ENCODE peak calls at places on chromosomes 13 and 19, in six cellular contexts. One of them, this sample, is unnamed.

GRCh38 chr13:99034333-99035085 is 56.6 kb upstream of the DOCK9 start:
- DNase-seq in HCT116: no peak
- DNase-seq in DND-41: no peak
- DNase-seq in mammary epithelial cell: no peak
- DNase-seq in neural progenitor cell: no peak
- DNase-seq in fibroblast of lung: no peak
- DNase-seq in this sample: no peak

GRCh38 chr19:4692275-4693077 is 22.3 kb upstream of the MYDGF start:
- DNase-seq in HCT116: no peak
- DNase-seq in DND-41: no peak
- DNase-seq in mammary epithelial cell: no peak
- DNase-seq in neural progenitor cell: no peak
- DNase-seq in fibroblast of lung: no peak
- DNase-seq in this sample: no peak

GRCh38 chr19:1575323-1576241 is 7.5 kb upstream of the MEX3D start:
- DNase-seq in HCT116: no peak
- DNase-seq in DND-41: no peak
- DNase-seq in mammary epithelial cell: no peak
- DNase-seq in neural progenitor cell: no peak
- DNase-seq in fibroblast of lung: no peak
- DNase-seq in this sample: no peak

GRCh38 chr19:4814625-4815425 is 16.7 kb downstream of the TICAM1 start:
- DNase-seq in HCT116: no peak
- DNase-seq in DND-41: no peak
- DNase-seq in mammary epithelial cell: peak
- DNase-seq in neural progenitor cell: no peak
- DNase-seq in fibroblast of lung: peak
- DNase-seq in this sample: no peak

GRCh38 chr13:20487927-20488326 is 37.7 kb downstream of the CRYL1 start:
- DNase-seq in HCT116: no peak
- DNase-seq in DND-41: peak
- DNase-seq in mammary epithelial cell: no peak
- DNase-seq in neural progenitor cell: no peak
- DNase-seq in fibroblast of lung: no peak
- DNase-seq in this sample: no peak

GRCh38 chr13:90272356-90272755 is 1075.1 kb upstream of the MIR17HG start:
- DNase-seq in HCT116: no peak
- DNase-seq in DND-41: no peak
- DNase-seq in mammary epithelial cell: peak
- DNase-seq in neural progenitor cell: no peak
- DNase-seq in fibroblast of lung: peak
- DNase-seq in this sample: no peak

GRCh38 chr13:44141725-44142539 is 231.7 kb upstream of the SERP2 start:
- DNase-seq in HCT116: peak
- DNase-seq in DND-41: peak
- DNase-seq in mammary epithelial cell: peak
- DNase-seq in neural progenitor cell: peak
- DNase-seq in fibroblast of lung: peak
- DNase-seq in this sample: peak

GRCh38 chr19:4441994-4442845 is 15.4 kb downstream of the UBXN6 start:
- DNase-seq in HCT116: no peak
- DNase-seq in DND-41: no peak
- DNase-seq in mammary epithelial cell: no peak
- DNase-seq in neural progenitor cell: no peak
- DNase-seq in fibroblast of lung: no peak
- DNase-seq in this sample: no peak

GRCh38 chr19:23917856-23918255 is 3.2 kb downstream of the ZNF726 start:
- DNase-seq in HCT116: no peak
- DNase-seq in DND-41: no peak
- DNase-seq in mammary epithelial cell: peak
- DNase-seq in neural progenitor cell: no peak
- DNase-seq in fibroblast of lung: no peak
- DNase-seq in this sample: no peak

GRCh38 chr13:102651892-102652291 is 43.0 kb downstream of the METTL21C start:
- DNase-seq in HCT116: no peak
- DNase-seq in DND-41: no peak
- DNase-seq in mammary epithelial cell: no peak
- DNase-seq in neural progenitor cell: no peak
- DNase-seq in fibroblast of lung: peak
- DNase-seq in this sample: no peak

GRCh38 chr19:12705169-12705568 is 8.7 kb upstream of the FBXW9 start:
- DNase-seq in HCT116: no peak
- DNase-seq in DND-41: no peak
- DNase-seq in mammary epithelial cell: no peak
- DNase-seq in neural progenitor cell: no peak
- DNase-seq in fibroblast of lung: no peak
- DNase-seq in this sample: no peak

GRCh38 chr13:93522486-93522885 is 295.9 kb downstream of the GPC6 start:
- DNase-seq in HCT116: no peak
- DNase-seq in DND-41: no peak
- DNase-seq in mammary epithelial cell: no peak
- DNase-seq in neural progenitor cell: peak
- DNase-seq in fibroblast of lung: no peak
- DNase-seq in this sample: no peak

GRCh38 chr13:48151766-48152165 is 56.9 kb upstream of the MED4 start:
- DNase-seq in HCT116: no peak
- DNase-seq in DND-41: no peak
- DNase-seq in mammary epithelial cell: peak
- DNase-seq in neural progenitor cell: no peak
- DNase-seq in fibroblast of lung: no peak
- DNase-seq in this sample: no peak

GRCh38 chr19:9939301-9939913 is 3.1 kb upstream of the OLFM2 start:
- DNase-seq in HCT116: no peak
- DNase-seq in DND-41: no peak
- DNase-seq in mammary epithelial cell: no peak
- DNase-seq in neural progenitor cell: peak
- DNase-seq in fibroblast of lung: peak
- DNase-seq in this sample: no peak

GRCh38 chr19:19213822-19214558 is 2.2 kb downstream of the NCAN start:
- DNase-seq in HCT116: no peak
- DNase-seq in DND-41: no peak
- DNase-seq in mammary epithelial cell: no peak
- DNase-seq in neural progenitor cell: peak
- DNase-seq in fibroblast of lung: no peak
- DNase-seq in this sample: no peak

GRCh38 chr19:57747472-57747807 is 825 bp downstream of the ZNF776 start:
- DNase-seq in HCT116: no peak
- DNase-seq in DND-41: no peak
- DNase-seq in mammary epithelial cell: no peak
- DNase-seq in neural progenitor cell: no peak
- DNase-seq in fibroblast of lung: no peak
- DNase-seq in this sample: no peak

GRCh38 chr19:45999653-46000121 is 4.4 kb downstream of the CCDC61 start:
- DNase-seq in HCT116: no peak
- DNase-seq in DND-41: no peak
- DNase-seq in mammary epithelial cell: no peak
- DNase-seq in neural progenitor cell: peak
- DNase-seq in fibroblast of lung: peak
- DNase-seq in this sample: no peak

GRCh38 chr13:106426909-106427308 is 108.6 kb downstream of the EFNB2 start:
- DNase-seq in HCT116: no peak
- DNase-seq in DND-41: no peak
- DNase-seq in mammary epithelial cell: no peak
- DNase-seq in neural progenitor cell: no peak
- DNase-seq in fibroblast of lung: no peak
- DNase-seq in this sample: no peak

GRCh38 chr19:1045247-1045603 is 5.3 kb downstream of the ABCA7 start:
- DNase-seq in HCT116: peak
- DNase-seq in DND-41: peak
- DNase-seq in mammary epithelial cell: peak
- DNase-seq in neural progenitor cell: peak
- DNase-seq in fibroblast of lung: no peak
- DNase-seq in this sample: no peak

GRCh38 chr13:111387026-111387871 is 66.8 kb downstream of the TEX29 start:
- DNase-seq in HCT116: no peak
- DNase-seq in DND-41: no peak
- DNase-seq in mammary epithelial cell: no peak
- DNase-seq in neural progenitor cell: no peak
- DNase-seq in fibroblast of lung: no peak
- DNase-seq in this sample: no peak

GRCh38 chr19:48836089-48837017 is at the start of gene HSD17B14:
- DNase-seq in HCT116: no peak
- DNase-seq in DND-41: no peak
- DNase-seq in mammary epithelial cell: no peak
- DNase-seq in neural progenitor cell: peak
- DNase-seq in fibroblast of lung: peak
- DNase-seq in this sample: no peak

GRCh38 chr13:21218351-21219043 is 42.0 kb downstream of the MRPL57 start:
- DNase-seq in HCT116: no peak
- DNase-seq in DND-41: peak
- DNase-seq in mammary epithelial cell: no peak
- DNase-seq in neural progenitor cell: no peak
- DNase-seq in fibroblast of lung: no peak
- DNase-seq in this sample: no peak

GRCh38 chr13:50149932-50150331 is 134.7 kb downstream of the KCNRG start:
- DNase-seq in HCT116: no peak
- DNase-seq in DND-41: no peak
- DNase-seq in mammary epithelial cell: no peak
- DNase-seq in neural progenitor cell: no peak
- DNase-seq in fibroblast of lung: no peak
- DNase-seq in this sample: no peak

DNA sequence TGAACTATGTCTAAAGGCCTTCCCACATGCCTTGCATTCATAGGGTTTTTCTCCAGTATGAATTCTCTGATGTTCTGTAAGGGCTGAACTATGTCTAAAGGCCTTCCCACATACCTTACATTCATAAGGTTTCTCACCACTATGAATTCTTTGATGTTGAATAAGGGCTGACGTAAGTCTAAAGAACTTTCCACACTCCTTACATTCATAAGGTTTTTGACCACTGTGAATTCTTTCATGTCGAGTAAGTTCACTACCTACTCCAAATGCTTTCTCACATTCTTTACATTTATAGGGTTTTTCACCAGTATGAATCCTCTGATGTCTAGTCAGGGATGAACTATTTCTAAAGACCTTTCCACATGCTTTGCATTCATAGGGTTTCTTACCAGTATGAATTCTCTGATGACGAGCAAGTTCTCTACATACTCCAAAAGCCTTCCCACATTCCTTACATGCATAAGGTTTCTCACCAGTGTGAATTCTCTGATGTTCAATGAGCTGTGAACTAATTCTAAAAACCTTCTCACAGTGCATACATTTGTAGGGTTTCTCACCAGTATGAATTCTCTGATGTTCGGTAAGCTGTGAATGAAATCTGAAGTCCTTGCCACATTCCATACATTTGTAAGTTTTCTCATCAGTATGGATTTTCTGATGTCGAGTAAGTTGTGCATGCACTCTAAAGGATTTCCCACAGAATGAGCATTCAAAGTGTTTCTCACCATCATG is 19.1 kb upstream of the ZNF260 start:
- DNase-seq in HCT116: no peak
- DNase-seq in DND-41: no peak
- DNase-seq in mammary epithelial cell: peak
- DNase-seq in neural progenitor cell: no peak
- DNase-seq in fibroblast of lung: peak
- DNase-seq in this sample: no peak
- H2AFZ ChIP-seq in HCT116: no peak
- H2AFZ ChIP-seq in DND-41: no peak
- H2AFZ ChIP-seq in mammary epithelial cell: no peak
- H2AFZ ChIP-seq in neural progenitor cell: no peak
- H2AFZ ChIP-seq in fibroblast of lung: no peak
- H2AFZ ChIP-seq in this sample: no peak

GRCh38 chr13:91369432-91369831 is 21.9 kb downstream of the MIR17HG start:
- DNase-seq in HCT116: no peak
- DNase-seq in DND-41: no peak
- DNase-seq in mammary epithelial cell: no peak
- DNase-seq in neural progenitor cell: no peak
- DNase-seq in fibroblast of lung: peak
- DNase-seq in this sample: no peak

GRCh38 chr13:91372813-91373420 is 25.4 kb downstream of the MIR17HG start:
- DNase-seq in HCT116: no peak
- DNase-seq in DND-41: no peak
- DNase-seq in mammary epithelial cell: no peak
- DNase-seq in neural progenitor cell: no peak
- DNase-seq in fibroblast of lung: no peak
- DNase-seq in this sample: no peak

GRCh38 chr13:91375119-91375729 is 23.2 kb upstream of the GPC5 start:
- DNase-seq in HCT116: no peak
- DNase-seq in DND-41: no peak
- DNase-seq in mammary epithelial cell: no peak
- DNase-seq in neural progenitor cell: no peak
- DNase-seq in fibroblast of lung: peak
- DNase-seq in this sample: no peak
- TF ChIP-seq CTCF in HCT116: no peak
- TF ChIP-seq CTCF in DND-41: peak
- TF ChIP-seq CTCF in mammary epithelial cell: peak
- TF ChIP-seq CTCF in neural progenitor cell: peak
- TF ChIP-seq CTCF in fibroblast of lung: peak
- TF ChIP-seq CTCF in this sample: peak

DNA sequence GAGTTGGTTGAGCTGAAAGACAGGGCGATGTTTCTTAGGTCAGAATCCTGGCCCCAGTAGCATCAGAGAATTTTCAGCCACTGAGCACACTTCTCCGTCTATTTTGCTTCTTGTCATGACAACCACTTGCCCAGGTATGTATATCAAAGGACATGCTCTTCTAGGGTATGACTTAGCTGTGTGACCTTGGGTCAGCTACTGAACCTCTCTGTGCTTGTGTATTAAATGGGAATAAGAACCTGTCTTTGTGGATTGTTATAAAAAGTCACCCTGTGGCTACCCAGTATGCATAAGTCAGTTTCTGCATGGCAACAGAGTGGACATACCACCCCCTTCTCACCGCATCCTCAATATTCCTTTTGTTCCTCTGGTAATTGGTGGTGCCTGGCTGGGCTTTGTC is 26.1 kb downstream of the MBD3L1 start:
- DNase-seq in HCT116: no peak
- DNase-seq in DND-41: no peak
- DNase-seq in mammary epithelial cell: no peak
- DNase-seq in neural progenitor cell: no peak
- DNase-seq in fibroblast of lung: no peak
- DNase-seq in this sample: no peak
- TF ChIP-seq EZH2 in HCT116: no peak
- TF ChIP-seq EZH2 in DND-41: no peak
- TF ChIP-seq EZH2 in mammary epithelial cell: no peak
- TF ChIP-seq EZH2 in neural progenitor cell: no peak
- TF ChIP-seq EZH2 in fibroblast of lung: no peak
- TF ChIP-seq EZH2 in this sample: no peak

GRCh38 chr19:6484831-6485230 is 3.2 kb upstream of the DENND1C start:
- DNase-seq in HCT116: no peak
- DNase-seq in DND-41: no peak
- DNase-seq in mammary epithelial cell: no peak
- DNase-seq in neural progenitor cell: no peak
- DNase-seq in fibroblast of lung: no peak
- DNase-seq in this sample: no peak

GRCh38 chr19:6491802-6492592 is 10.1 kb downstream of the TUBB4A start:
- DNase-seq in HCT116: no peak
- DNase-seq in DND-41: no peak
- DNase-seq in mammary epithelial cell: no peak
- DNase-seq in neural progenitor cell: no peak
- DNase-seq in fibroblast of lung: no peak
- DNase-seq in this sample: no peak

GRCh38 chr19:6494438-6495036 is 7.6 kb downstream of the TUBB4A start:
- DNase-seq in HCT116: no peak
- DNase-seq in DND-41: no peak
- DNase-seq in mammary epithelial cell: no peak
- DNase-seq in neural progenitor cell: no peak
- DNase-seq in fibroblast of lung: no peak
- DNase-seq in this sample: no peak

GRCh38 chr19:6489278-6490061 is 7.9 kb upstream of the DENND1C start:
- DNase-seq in HCT116: no peak
- DNase-seq in DND-41: no peak
- DNase-seq in mammary epithelial cell: no peak
- DNase-seq in neural progenitor cell: no peak
- DNase-seq in fibroblast of lung: no peak
- DNase-seq in this sample: no peak

GRCh38 chr19:6490134-6490533 is 8.5 kb upstream of the DENND1C start:
- DNase-seq in HCT116: no peak
- DNase-seq in DND-41: no peak
- DNase-seq in mammary epithelial cell: no peak
- DNase-seq in neural progenitor cell: no peak
- DNase-seq in fibroblast of lung: no peak
- DNase-seq in this sample: no peak
- H2AFZ ChIP-seq in HCT116: no peak
- H2AFZ ChIP-seq in DND-41: no peak
- H2AFZ ChIP-seq in mammary epithelial cell: no peak
- H2AFZ ChIP-seq in neural progenitor cell: no peak
- H2AFZ ChIP-seq in fibroblast of lung: no peak
- H2AFZ ChIP-seq in this sample: no peak

This sample was measured in keratinocyte.